ENCODE peak calls at places on chromosomes 7 and 10, in ten cellular contexts. Q is non-pigmented ciliary epithelial cell; R is fibroblast of lung; S is central memory CD4-positive, alpha-beta T cell; N is T-helper 2 cell; E is IMR-90; Z is BE2C; L is Right ventricle myocardium superior; K is lower leg skin; Y is pulmonary artery endothelial cell. W is an unnamed sample.

GRCh38 chr7:30771859-30772429 is 727 bp downstream of the MINDY4 start:
- DNase-seq in K (no peak), E (no peak), N (peak), L (no peak), Z (no peak), R (peak), Q (no peak), Y (no peak), S (no peak), W (no peak)

GRCh38 chr7:112173214-112173905 is 32.8 kb downstream of the DOCK4 start:
- DNase-seq in Z (peak), L (no peak), R (no peak), Q (no peak), K (no peak), N (no peak), E (no peak), S (no peak), Y (peak), W (no peak)

GRCh38 chr10:11617233-11617632 is 5.8 kb upstream of the USP6NL start:
- DNase-seq in S (no peak), L (no peak), E (no peak), Z (no peak), K (no peak), R (no peak), Q (no peak), N (no peak), Y (no peak), W (no peak)

GRCh38 chr7:158996214-158997109 is 140.1 kb downstream of the DYNC2I1 start:
- DNase-seq in Z (no peak), Q (no peak), K (no peak), S (no peak), R (no peak), Y (no peak), E (no peak), L (no peak), N (no peak), W (no peak)

GRCh38 chr7:92417913-92418312 is 29.4 kb upstream of the GATAD1 start:
- DNase-seq in K (no peak), S (no peak), Q (no peak), N (no peak), L (no peak), Z (no peak), E (no peak), Y (no peak), R (no peak), W (no peak)

GRCh38 chr10:71300555-71301370 is 18.3 kb upstream of the SLC29A3 start:
- DNase-seq in E (no peak), Z (no peak), N (no peak), R (no peak), L (peak), K (no peak), Y (no peak), Q (no peak), S (no peak), W (no peak)

GRCh38 chr7:13321321-13321720 is 633.9 kb downstream of the ARL4A start:
- DNase-seq in Q (no peak), N (no peak), Z (no peak), S (no peak), L (no peak), K (no peak), Y (no peak), E (no peak), R (no peak), W (no peak)

GRCh38 chr7:24786941-24787340 is 29.7 kb upstream of the GSDME start:
- DNase-seq in R (peak), E (peak), Q (peak), L (peak), K (peak), Y (peak), N (peak), Z (no peak), S (no peak), W (no peak)

GRCh38 chr7:24965831-24966708 is 13.9 kb downstream of the OSBPL3 start:
- DNase-seq in Q (no peak), R (peak), S (peak), L (no peak), K (no peak), N (peak), Z (no peak), Y (no peak), E (peak), W (peak)

GRCh38 chr7:48035967-48036478 is 680 bp downstream of the C7orf57 start:
- DNase-seq in E (peak), N (peak), S (no peak), Q (no peak), L (peak), K (no peak), Z (peak), Y (no peak), R (peak), W (peak)

GRCh38 chr7:121138262-121138933 is 149.9 kb downstream of the CPED1 start:
- DNase-seq in N (peak), E (no peak), L (no peak), K (no peak), R (no peak), Y (no peak), S (no peak), Q (no peak), Z (no peak), W (no peak)